ENCODE peak calls at places on chromosome 17, in eight cellular contexts. K, V, P, X, B, W, I and E are unnamed samples.

GRCh38 chr17:65485388-65486299 is 75.8 kb downstream of the AXIN2 start:
- DNase-seq in B (no peak), W (peak; percentile 91), V (peak; percentile 74), P (peak; percentile 74), K (peak; percentile 35), X (peak; percentile 23), I (no peak), E (no peak)

GRCh38 chr17:65896889-65897288 is 295.0 kb downstream of the CEP112 start:
- DNase-seq in I (no peak), V (no peak), W (no peak), X (no peak), K (no peak), P (no peak), B (no peak), E (no peak)

GRCh38 chr17:16255481-16255901 is 38.5 kb downstream of the PIGL start:
- DNase-seq in I (no peak), X (no peak), P (peak; percentile 48), W (no peak), B (peak; percentile 42), K (peak; percentile 57), V (peak; percentile 68), E (no peak)

GRCh38 chr17:17052462-17053221 is 10.4 kb downstream of the MPRIP start:
- DNase-seq in W (peak; percentile 58), V (peak; percentile 25), B (no peak), P (no peak), K (no peak), X (no peak), I (no peak), E (no peak)

GRCh38 chr17:41352597-41353366 is 2.2 kb upstream of the KRT33A start:
- DNase-seq in P (no peak), K (no peak), I (no peak), X (no peak), W (no peak), B (peak; percentile 8), V (no peak), E (no peak)

GRCh38 chr17:78674595-78675315 is 97.6 kb upstream of the DNAH17 start:
- DNase-seq in X (no peak), B (peak; percentile 64), K (no peak), P (no peak), W (peak; percentile 63), I (no peak), V (no peak), E (no peak)

GRCh38 chr17:34393401-34393800 is 30.4 kb upstream of the CCL1 start:
- DNase-seq in K (no peak), I (no peak), P (no peak), V (no peak), B (no peak), X (no peak), W (no peak), E (peak; percentile 34)

GRCh38 chr17:63573634-63574033 is 23.4 kb downstream of the DCAF7 start:
- DNase-seq in X (no peak), P (no peak), W (no peak), B (peak; percentile 64), K (no peak), I (peak; percentile 37), V (no peak), E (peak; percentile 21)

GRCh38 chr17:65794572-65794971 is 233.1 kb upstream of the AXIN2 start:
- DNase-seq in I (peak; percentile 82), X (no peak), V (no peak), B (peak; percentile 81), W (no peak), P (no peak), K (no peak), E (no peak)

GRCh38 chr17:31688704-31689103 is 170.3 kb downstream of the COPRS start:
- DNase-seq in K (no peak), V (no peak), W (no peak), B (no peak), P (no peak), X (no peak), I (peak; percentile 39), E (no peak)

GRCh38 chr17:30323262-30323894 is 10.5 kb downstream of the TMIGD1 start:
- DNase-seq in P (no peak), X (no peak), B (no peak), K (no peak), I (no peak), V (no peak), W (no peak), E (no peak)

GRCh38 chr17:12730931-12731521 is 58.3 kb upstream of the ARHGAP44 start:
- DNase-seq in I (peak; percentile 41), K (no peak), X (peak; percentile 67), W (peak; percentile 69), P (peak; percentile 79), B (peak; percentile 68), V (peak; percentile 96), E (no peak)

GRCh38 chr17:14950216-14950615 is 314.9 kb downstream of the PMP22 start:
- DNase-seq in W (no peak), V (no peak), I (no peak), X (no peak), P (no peak), B (no peak), K (no peak), E (no peak)

GRCh38 chr17:45653616-45654015 is 130.5 kb upstream of the CRHR1 start:
- DNase-seq in V (no peak), W (no peak), K (no peak), P (no peak), X (no peak), I (no peak), B (no peak), E (no peak)

GRCh38 chr17:45649796-45650195 is 134.3 kb upstream of the CRHR1 start:
- DNase-seq in X (no peak), W (peak; percentile 35), P (no peak), I (no peak), B (no peak), K (no peak), V (no peak), E (no peak)

GRCh38 chr17:45648642-45649041 is 135.5 kb upstream of the CRHR1 start:
- DNase-seq in K (no peak), V (no peak), I (no peak), W (peak; percentile 29), P (no peak), X (no peak), B (peak; percentile 76), E (no peak)

GRCh38 chr17:45651145-45651713 is 132.9 kb upstream of the CRHR1 start:
- DNase-seq in B (no peak), P (no peak), V (no peak), W (no peak), X (no peak), K (no peak), I (no peak), E (no peak)

GRCh38 chr17:45650601-45651000 is 133.5 kb upstream of the CRHR1 start:
- DNase-seq in B (no peak), I (no peak), P (no peak), W (peak; percentile 37), V (no peak), K (no peak), X (no peak), E (no peak)
- TF ChIP-seq CTCF in B (no peak), I (no peak), P (no peak), W (no peak), V (no peak), K (no peak), X (no peak), E (no peak)

GRCh38 chr17:76050226-76051070 is 21.9 kb downstream of the SRP68 start:
- DNase-seq in V (no peak), K (no peak), X (no peak), I (no peak), P (no peak), W (no peak), B (no peak), E (no peak)
- H3K36me3 ChIP-seq in V (peaks cover 37% of the 10 kb centered on the region), K (no peaks in the 10 kb centered on the region), X (peaks cover 7% of the 10 kb centered on the region), I (peaks cover 72% of the 10 kb centered on the region), P (peaks cover 100% of the 10 kb centered on the region), W (peaks cover 94% of the 10 kb centered on the region), B (peaks cover 37% of the 10 kb centered on the region), E (peaks cover 62% of the 10 kb centered on the region)

DNA sequence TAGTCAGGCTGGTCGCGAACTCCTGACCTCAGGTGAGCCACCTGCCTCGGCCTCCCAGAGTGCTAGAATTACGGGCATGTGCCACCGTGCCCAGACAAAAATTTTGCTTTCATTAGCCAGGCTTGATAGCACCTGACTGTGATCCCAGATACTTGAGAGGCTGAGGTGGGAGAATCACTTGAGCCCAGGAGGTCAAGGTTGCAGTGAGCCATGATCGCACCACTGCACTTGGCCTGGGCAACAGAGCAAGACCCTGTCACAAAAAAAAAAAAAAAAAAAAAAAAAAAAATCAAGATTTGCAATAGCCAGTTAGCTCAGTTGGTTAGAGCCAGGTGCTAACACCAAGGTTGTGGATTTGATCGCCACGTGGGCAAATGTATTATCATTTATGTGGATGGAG is 6.1 kb upstream of the FXR2 start:
- DNase-seq in W (no peak), P (no peak), K (no peak), I (no peak), X (no peak), V (no peak), B (no peak), E (no peak)
- TF ChIP-seq CTCF in W (no peak), P (no peak), K (no peak), I (no peak), X (no peak), V (no peak), B (no peak), E (no peak)

DNA sequence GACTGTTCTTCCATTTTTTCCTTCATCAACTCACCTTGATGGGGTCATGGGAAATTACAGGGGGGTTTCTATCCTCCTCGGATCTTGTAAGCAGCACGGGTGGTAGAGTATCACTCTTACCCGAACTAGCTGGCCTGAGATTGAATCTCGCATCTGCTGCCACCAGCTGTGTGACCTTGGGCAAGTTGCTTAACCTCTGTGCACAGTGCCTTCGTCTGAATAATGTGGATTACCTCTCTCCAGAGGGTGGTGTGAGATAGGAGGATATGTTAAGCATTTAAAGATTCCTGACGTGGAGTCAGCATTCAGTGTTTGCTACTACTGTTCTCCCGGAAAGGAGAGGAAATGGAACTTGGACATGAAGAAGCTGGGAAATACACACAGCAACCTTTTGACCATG is 24.4 kb downstream of the LASP1 start:
- DNase-seq in B (no peak), W (no peak), X (no peak), K (no peak), V (no peak), I (no peak), P (no peak), E (no peak)
- H3K36me3 ChIP-seq in B (no peaks in the 10 kb centered on the region), W (peaks cover 78% of the 10 kb centered on the region), X (no peaks in the 10 kb centered on the region), K (no peaks in the 10 kb centered on the region), V (peaks cover 12% of the 10 kb centered on the region), I (peaks cover 6% of the 10 kb centered on the region), P (peaks cover 67% of the 10 kb centered on the region), E (no peaks in the 10 kb centered on the region)